ENCODE peak calls at places on chromosomes 16 and 17, in five cellular contexts. One of them, this sample, is unnamed.
A peak's percentile ranks its signal among the peaks of the same experiment; 100 is the strongest.

GRCh38 chr17:17935321-17936271 is 36.6 kb downstream of the TOM1L2 start:
- DNase-seq in iPS-NIHi11: no peak
- DNase-seq in AG08396: peak; percentile 86
- DNase-seq in ELF-1: peak; percentile 27
- DNase-seq in lower leg skin: peak; percentile 90
- DNase-seq in this sample: no peak

GRCh38 chr16:56281256-56281805 is 90.0 kb downstream of the GNAO1 start:
- DNase-seq in iPS-NIHi11: peak; percentile 80
- DNase-seq in AG08396: no peak
- DNase-seq in ELF-1: peak; percentile 96
- DNase-seq in lower leg skin: no peak
- DNase-seq in this sample: no peak

GRCh38 chr17:2137342-2138098 is 82.6 kb downstream of the HIC1 start:
- DNase-seq in iPS-NIHi11: peak; percentile 72
- DNase-seq in AG08396: peak; percentile 74
- DNase-seq in ELF-1: peak; percentile 86
- DNase-seq in lower leg skin: peak; percentile 56
- DNase-seq in this sample: peak; percentile 66

GRCh38 chr16:22933173-22933572 is 119.2 kb downstream of the HS3ST2 start:
- DNase-seq in iPS-NIHi11: no peak
- DNase-seq in AG08396: no peak
- DNase-seq in ELF-1: no peak
- DNase-seq in lower leg skin: no peak
- DNase-seq in this sample: peak; percentile 7

GRCh38 chr16:66352304-66352703 is 14.2 kb upstream of the CDH5 start:
- DNase-seq in iPS-NIHi11: no peak
- DNase-seq in AG08396: no peak
- DNase-seq in ELF-1: no peak
- DNase-seq in lower leg skin: no peak
- DNase-seq in this sample: no peak

GRCh38 chr17:73311428-73311780 is 397 bp downstream of the CDC42EP4 start:
- DNase-seq in iPS-NIHi11: no peak
- DNase-seq in AG08396: no peak
- DNase-seq in ELF-1: peak; percentile 49
- DNase-seq in lower leg skin: peak; percentile 92
- DNase-seq in this sample: no peak

GRCh38 chr17:65833214-65833613 is 271.8 kb upstream of the AXIN2 start:
- DNase-seq in iPS-NIHi11: no peak
- DNase-seq in AG08396: no peak
- DNase-seq in ELF-1: no peak
- DNase-seq in lower leg skin: no peak
- DNase-seq in this sample: no peak

GRCh38 chr17:60539807-60540206 is 13.8 kb upstream of the APPBP2 start:
- DNase-seq in iPS-NIHi11: no peak
- DNase-seq in AG08396: no peak
- DNase-seq in ELF-1: no peak
- DNase-seq in lower leg skin: no peak
- DNase-seq in this sample: no peak

GRCh38 chr16:71407731-71408130 is 34.1 kb downstream of the TLE7 start:
- DNase-seq in iPS-NIHi11: no peak
- DNase-seq in AG08396: no peak
- DNase-seq in ELF-1: no peak
- DNase-seq in lower leg skin: no peak
- DNase-seq in this sample: no peak

GRCh38 chr16:74073471-74073870 is 223.1 kb upstream of the PSMD7 start:
- DNase-seq in iPS-NIHi11: no peak
- DNase-seq in AG08396: peak; percentile 7
- DNase-seq in ELF-1: no peak
- DNase-seq in lower leg skin: peak; percentile 86
- DNase-seq in this sample: no peak

GRCh38 chr16:13350000-13350399 is 448.6 kb downstream of the SHISA9 start:
- DNase-seq in iPS-NIHi11: no peak
- DNase-seq in AG08396: no peak
- DNase-seq in ELF-1: no peak
- DNase-seq in lower leg skin: no peak
- DNase-seq in this sample: no peak

GRCh38 chr16:70703835-70704381 is 18.1 kb upstream of the MTSS2 start:
- DNase-seq in iPS-NIHi11: no peak
- DNase-seq in AG08396: no peak
- DNase-seq in ELF-1: no peak
- DNase-seq in lower leg skin: no peak
- DNase-seq in this sample: no peak

GRCh38 chr16:2024026-2024425 is 2.7 kb upstream of the NHERF2 start:
- DNase-seq in iPS-NIHi11: no peak
- DNase-seq in AG08396: no peak
- DNase-seq in ELF-1: no peak
- DNase-seq in lower leg skin: no peak
- DNase-seq in this sample: no peak

GRCh38 chr17:33272438-33272837 is 20.7 kb downstream of the ASIC2 start:
- DNase-seq in iPS-NIHi11: no peak
- DNase-seq in AG08396: no peak
- DNase-seq in ELF-1: no peak
- DNase-seq in lower leg skin: no peak
- DNase-seq in this sample: no peak

GRCh38 chr17:42247734-42248133 is 28.5 kb downstream of the STAT5B start:
- DNase-seq in iPS-NIHi11: no peak
- DNase-seq in AG08396: no peak
- DNase-seq in ELF-1: no peak
- DNase-seq in lower leg skin: no peak
- DNase-seq in this sample: no peak

GRCh38 chr16:59330030-59330670 is 596.0 kb upstream of the GOT2 start:
- DNase-seq in iPS-NIHi11: no peak
- DNase-seq in AG08396: no peak
- DNase-seq in ELF-1: no peak
- DNase-seq in lower leg skin: no peak
- DNase-seq in this sample: no peak

GRCh38 chr17:8144401-8145295 is 7.6 kb downstream of the PER1 start:
- DNase-seq in iPS-NIHi11: no peak
- DNase-seq in AG08396: no peak
- DNase-seq in ELF-1: no peak
- DNase-seq in lower leg skin: no peak
- DNase-seq in this sample: no peak

GRCh38 chr17:63996430-63997182 is 1.5 kb upstream of the PRR29 start:
- DNase-seq in iPS-NIHi11: no peak
- DNase-seq in AG08396: no peak
- DNase-seq in ELF-1: no peak
- DNase-seq in lower leg skin: peak; percentile 54
- DNase-seq in this sample: no peak

GRCh38 chr16:59558679-59559078 is 824.6 kb upstream of the GOT2 start:
- DNase-seq in iPS-NIHi11: no peak
- DNase-seq in AG08396: no peak
- DNase-seq in ELF-1: no peak
- DNase-seq in lower leg skin: no peak
- DNase-seq in this sample: no peak

GRCh38 chr16:17130733-17131132 is 340.0 kb downstream of the XYLT1 start:
- DNase-seq in iPS-NIHi11: no peak
- DNase-seq in AG08396: no peak
- DNase-seq in ELF-1: no peak
- DNase-seq in lower leg skin: no peak
- DNase-seq in this sample: no peak

GRCh38 chr16:68492501-68493411 is 44.4 kb upstream of the SMPD3 start:
- DNase-seq in iPS-NIHi11: no peak
- DNase-seq in AG08396: no peak
- DNase-seq in ELF-1: no peak
- DNase-seq in lower leg skin: no peak
- DNase-seq in this sample: peak; percentile 69

GRCh38 chr16:10979717-10980601 is 35.6 kb downstream of the CLEC16A start:
- DNase-seq in iPS-NIHi11: peak; percentile 31
- DNase-seq in AG08396: no peak
- DNase-seq in ELF-1: no peak
- DNase-seq in lower leg skin: no peak
- DNase-seq in this sample: no peak

GRCh38 chr17:35099929-35100328 is 19.7 kb downstream of the RAD51D start:
- DNase-seq in iPS-NIHi11: no peak
- DNase-seq in AG08396: no peak
- DNase-seq in ELF-1: no peak
- DNase-seq in lower leg skin: no peak
- DNase-seq in this sample: no peak

GRCh38 chr16:90022209-90023077 is 3.2 kb upstream of the DBNDD1 start:
- DNase-seq in iPS-NIHi11: peak; percentile 94
- DNase-seq in AG08396: peak; percentile 98
- DNase-seq in ELF-1: peak; percentile 93
- DNase-seq in lower leg skin: peak; percentile 97
- DNase-seq in this sample: peak; percentile 84